ENCODE peak calls at places on chromosomes 3 and 15, in seven cellular contexts. V, O, L, K, S, C and Y are unnamed samples.
A peak's percentile ranks its signal among the peaks of the same experiment; 100 is the strongest.

GRCh38 chr3:55468251-55468650 is 18.9 kb downstream of the WNT5A start:
- DNase-seq in V (no peak), O (no peak), L (no peak), K (no peak), S (no peak), C (no peak), Y (no peak)

GRCh38 chr3:196563721-196564225 is 4.6 kb downstream of the WDR53 start:
- DNase-seq in V (no peak), O (no peak), L (no peak), K (no peak), S (peak; percentile 4), C (peak; percentile 66), Y (peak; percentile 82)

GRCh38 chr15:96296264-96296663 is 34.2 kb upstream of the NR2F2 start:
- DNase-seq in V (no peak), O (no peak), L (no peak), K (no peak), S (no peak), C (no peak), Y (peak; percentile 70)

GRCh38 chr3:107927361-107928083 is 163.3 kb downstream of the CD47 start:
- DNase-seq in V (peak; percentile 57), O (no peak), L (peak; percentile 76), K (peak; percentile 83), S (peak; percentile 44), C (peak; percentile 81), Y (peak; percentile 85)

GRCh38 chr3:51845129-51845528 is 16.3 kb upstream of the IQCF2 start:
- DNase-seq in V (no peak), O (peak; percentile 9), L (no peak), K (no peak), S (no peak), C (no peak), Y (no peak)

GRCh38 chr15:66912441-66912840 is 153.0 kb upstream of the SMAD3 start:
- DNase-seq in V (no peak), O (no peak), L (no peak), K (no peak), S (no peak), C (no peak), Y (no peak)

GRCh38 chr15:77528968-77529319 is 103.8 kb downstream of the LINGO1 start:
- DNase-seq in V (no peak), O (no peak), L (peak; percentile 21), K (no peak), S (no peak), C (no peak), Y (no peak)

GRCh38 chr3:48338635-48339034 is 5.2 kb upstream of the SPINK8 start:
- DNase-seq in V (no peak), O (no peak), L (no peak), K (no peak), S (no peak), C (no peak), Y (peak; percentile 20)

GRCh38 chr15:84586641-84587160 is 14.1 kb upstream of the ZSCAN2 start:
- DNase-seq in V (no peak), O (no peak), L (no peak), K (no peak), S (no peak), C (no peak), Y (no peak)

GRCh38 chr3:123739754-123740153 is 144.4 kb downstream of the MYLK start:
- DNase-seq in V (peak; percentile 22), O (no peak), L (no peak), K (no peak), S (no peak), C (no peak), Y (no peak)

GRCh38 chr15:85095566-85095965 is 113.9 kb downstream of the PDE8A start:
- DNase-seq in V (no peak), O (no peak), L (no peak), K (no peak), S (no peak), C (no peak), Y (no peak)

GRCh38 chr3:41508063-41508696 is 308.9 kb downstream of the CTNNB1 start:
- DNase-seq in V (no peak), O (no peak), L (no peak), K (no peak), S (no peak), C (no peak), Y (no peak)

GRCh38 chr15:99704444-99704838 is 28.8 kb downstream of the LYSMD4 start:
- DNase-seq in V (peak; percentile 73), O (peak; percentile 70), L (no peak), K (no peak), S (no peak), C (peak; percentile 92), Y (peak; percentile 90)

GRCh38 chr3:170745211-170745718 is 124.7 kb downstream of the RPL22L1 start:
- DNase-seq in V (no peak), O (no peak), L (no peak), K (no peak), S (no peak), C (peak; percentile 89), Y (peak; percentile 70)

GRCh38 chr3:13950042-13950441 is 70.2 kb upstream of the WNT7A start:
- DNase-seq in V (no peak), O (no peak), L (no peak), K (no peak), S (no peak), C (no peak), Y (no peak)

GRCh38 chr15:65653341-65653740 is 31.6 kb downstream of the SLC24A1 start:
- DNase-seq in V (no peak), O (no peak), L (no peak), K (no peak), S (no peak), C (peak; percentile 29), Y (no peak)

GRCh38 chr3:111594205-111594604 is 941 bp downstream of the ZBED2 start:
- DNase-seq in V (peak; percentile 30), O (no peak), L (no peak), K (no peak), S (no peak), C (no peak), Y (no peak)

GRCh38 chr3:94064243-94064642 is 1.4 kb downstream of the NSUN3 start:
- DNase-seq in V (no peak), O (no peak), L (no peak), K (no peak), S (no peak), C (no peak), Y (no peak)

GRCh38 chr3:50622881-50623280 is 5.9 kb downstream of the MAPKAPK3 start:
- DNase-seq in V (no peak), O (no peak), L (no peak), K (no peak), S (no peak), C (no peak), Y (no peak)

GRCh38 chr3:190862209-190863118 is at the start of gene GMNC:
- DNase-seq in V (peak; percentile 70), O (no peak), L (peak; percentile 90), K (peak; percentile 62), S (no peak), C (peak; percentile 66), Y (peak; percentile 80)

GRCh38 chr15:99264125-99264524 is 12.8 kb downstream of the LRRC28 start:
- DNase-seq in V (no peak), O (no peak), L (no peak), K (no peak), S (no peak), C (no peak), Y (no peak)

GRCh38 chr3:46695177-46695961 is 1.9 kb upstream of the ALS2CL start:
- DNase-seq in V (no peak), O (peak; percentile 66), L (peak; percentile 78), K (no peak), S (no peak), C (peak; percentile 86), Y (peak; percentile 94)

GRCh38 chr15:62324382-62324781 is 159.3 kb upstream of the C2CD4B start:
- DNase-seq in V (peak; percentile 15), O (no peak), L (no peak), K (no peak), S (no peak), C (no peak), Y (no peak)

GRCh38 chr15:25053000-25053815 is 98.4 kb downstream of the SNRPN start:
- DNase-seq in V (no peak), O (no peak), L (no peak), K (no peak), S (no peak), C (no peak), Y (no peak)

GRCh38 chr3:35137612-35138011 is 501.7 kb upstream of the ARPP21 start:
- DNase-seq in V (no peak), O (no peak), L (no peak), K (no peak), S (no peak), C (no peak), Y (no peak)

GRCh38 chr3:136021798-136022197 is 56.3 kb downstream of the PPP2R3A start:
- DNase-seq in V (no peak), O (no peak), L (no peak), K (no peak), S (no peak), C (no peak), Y (no peak)

GRCh38 chr3:105614288-105615030 is 247.8 kb downstream of the ALCAM start:
- DNase-seq in V (no peak), O (no peak), L (no peak), K (no peak), S (no peak), C (no peak), Y (no peak)

GRCh38 chr3:188915137-188915536 is 256.6 kb upstream of the TPRG1 start:
- DNase-seq in V (peak; percentile 74), O (no peak), L (no peak), K (no peak), S (no peak), C (no peak), Y (no peak)

GRCh38 chr15:81880833-81881232 is 165.0 kb downstream of the MEX3B start:
- DNase-seq in V (no peak), O (no peak), L (no peak), K (no peak), S (no peak), C (no peak), Y (no peak)

GRCh38 chr3:116969646-116970045 is 260.1 kb downstream of the TUSC7 start:
- DNase-seq in V (no peak), O (no peak), L (no peak), K (no peak), S (no peak), C (no peak), Y (no peak)